ENCODE peak calls at places on chromosomes 13 and 19, in six cellular contexts. One of them, this sample, is unnamed.

GRCh38 chr13:48595330-48596127 is 58.2 kb upstream of the CYSLTR2 start:
- DNase-seq in foreskin fibroblast: peak
- DNase-seq in cardiac fibroblast: peak
- DNase-seq in mucosa of descending colon: peak
- DNase-seq in body of pancreas: peak
- DNase-seq in sigmoid colon: peak
- DNase-seq in this sample: peak

GRCh38 chr13:80931118-80931517 is 590.2 kb upstream of the SPRY2 start:
- DNase-seq in foreskin fibroblast: no peak
- DNase-seq in cardiac fibroblast: peak
- DNase-seq in mucosa of descending colon: no peak
- DNase-seq in body of pancreas: no peak
- DNase-seq in sigmoid colon: no peak
- DNase-seq in this sample: no peak

GRCh38 chr13:20776751-20777150 is 3.0 kb upstream of the EEF1AKMT1 start:
- DNase-seq in foreskin fibroblast: no peak
- DNase-seq in cardiac fibroblast: no peak
- DNase-seq in mucosa of descending colon: no peak
- DNase-seq in body of pancreas: no peak
- DNase-seq in sigmoid colon: no peak
- DNase-seq in this sample: no peak

GRCh38 chr13:98297043-98297442 is 120.0 kb upstream of the RNF113B start:
- DNase-seq in foreskin fibroblast: no peak
- DNase-seq in cardiac fibroblast: no peak
- DNase-seq in mucosa of descending colon: no peak
- DNase-seq in body of pancreas: no peak
- DNase-seq in sigmoid colon: no peak
- DNase-seq in this sample: no peak

GRCh38 chr19:49069026-49069425 is 3.5 kb downstream of the KCNA7 start:
- DNase-seq in foreskin fibroblast: no peak
- DNase-seq in cardiac fibroblast: peak
- DNase-seq in mucosa of descending colon: no peak
- DNase-seq in body of pancreas: no peak
- DNase-seq in sigmoid colon: no peak
- DNase-seq in this sample: no peak

GRCh38 chr19:49421039-49421877 is 2.0 kb downstream of the PTH2 start:
- DNase-seq in foreskin fibroblast: peak
- DNase-seq in cardiac fibroblast: peak
- DNase-seq in mucosa of descending colon: peak
- DNase-seq in body of pancreas: peak
- DNase-seq in sigmoid colon: no peak
- DNase-seq in this sample: no peak

GRCh38 chr13:72530471-72530870 is 197.0 kb downstream of the MZT1 start:
- DNase-seq in foreskin fibroblast: no peak
- DNase-seq in cardiac fibroblast: peak
- DNase-seq in mucosa of descending colon: no peak
- DNase-seq in body of pancreas: no peak
- DNase-seq in sigmoid colon: no peak
- DNase-seq in this sample: no peak

GRCh38 chr19:14347999-14348889 is 33.0 kb upstream of the ADGRE5 start:
- DNase-seq in foreskin fibroblast: peak
- DNase-seq in cardiac fibroblast: peak
- DNase-seq in mucosa of descending colon: peak
- DNase-seq in body of pancreas: peak
- DNase-seq in sigmoid colon: peak
- DNase-seq in this sample: no peak

GRCh38 chr19:35955881-35956634 is 19.9 kb downstream of the LRFN3 start:
- DNase-seq in foreskin fibroblast: no peak
- DNase-seq in cardiac fibroblast: no peak
- DNase-seq in mucosa of descending colon: no peak
- DNase-seq in body of pancreas: no peak
- DNase-seq in sigmoid colon: no peak
- DNase-seq in this sample: no peak

GRCh38 chr19:18120127-18120526 is 22.5 kb downstream of the MAST3 start:
- DNase-seq in foreskin fibroblast: no peak
- DNase-seq in cardiac fibroblast: no peak
- DNase-seq in mucosa of descending colon: no peak
- DNase-seq in body of pancreas: no peak
- DNase-seq in sigmoid colon: no peak
- DNase-seq in this sample: no peak

GRCh38 chr19:41910240-41910991 is 17.8 kb downstream of the ERFL start:
- DNase-seq in foreskin fibroblast: no peak
- DNase-seq in cardiac fibroblast: no peak
- DNase-seq in mucosa of descending colon: no peak
- DNase-seq in body of pancreas: no peak
- DNase-seq in sigmoid colon: no peak
- DNase-seq in this sample: no peak

GRCh38 chr19:50893047-50893737 is 18.0 kb downstream of the KLK4 start:
- DNase-seq in foreskin fibroblast: no peak
- DNase-seq in cardiac fibroblast: no peak
- DNase-seq in mucosa of descending colon: no peak
- DNase-seq in body of pancreas: no peak
- DNase-seq in sigmoid colon: no peak
- DNase-seq in this sample: no peak

GRCh38 chr19:20787766-20788165 is 11.7 kb downstream of the ZNF66 start:
- DNase-seq in foreskin fibroblast: no peak
- DNase-seq in cardiac fibroblast: peak
- DNase-seq in mucosa of descending colon: no peak
- DNase-seq in body of pancreas: no peak
- DNase-seq in sigmoid colon: no peak
- DNase-seq in this sample: no peak

GRCh38 chr19:13526552-13526951 is 20.3 kb upstream of the CACNA1A start:
- DNase-seq in foreskin fibroblast: no peak
- DNase-seq in cardiac fibroblast: peak
- DNase-seq in mucosa of descending colon: no peak
- DNase-seq in body of pancreas: no peak
- DNase-seq in sigmoid colon: no peak
- DNase-seq in this sample: no peak

GRCh38 chr19:47142779-47143178 is 12.1 kb downstream of the SAE1 start:
- DNase-seq in foreskin fibroblast: no peak
- DNase-seq in cardiac fibroblast: no peak
- DNase-seq in mucosa of descending colon: no peak
- DNase-seq in body of pancreas: no peak
- DNase-seq in sigmoid colon: no peak
- DNase-seq in this sample: no peak

GRCh38 chr13:110957181-110957884 is 42.5 kb upstream of the ANKRD10 start:
- DNase-seq in foreskin fibroblast: no peak
- DNase-seq in cardiac fibroblast: peak
- DNase-seq in mucosa of descending colon: no peak
- DNase-seq in body of pancreas: no peak
- DNase-seq in sigmoid colon: no peak
- DNase-seq in this sample: no peak

GRCh38 chr19:50328257-50329145 is 676 bp downstream of the KCNC3 start:
- DNase-seq in foreskin fibroblast: no peak
- DNase-seq in cardiac fibroblast: peak
- DNase-seq in mucosa of descending colon: peak
- DNase-seq in body of pancreas: peak
- DNase-seq in sigmoid colon: no peak
- DNase-seq in this sample: no peak

GRCh38 chr19:49335071-49335783 is at the start of gene CD37:
- DNase-seq in foreskin fibroblast: no peak
- DNase-seq in cardiac fibroblast: no peak
- DNase-seq in mucosa of descending colon: peak
- DNase-seq in body of pancreas: no peak
- DNase-seq in sigmoid colon: no peak
- DNase-seq in this sample: no peak

GRCh38 chr13:35917942-35918645 is 213.1 kb downstream of the DCLK1 start:
- DNase-seq in foreskin fibroblast: no peak
- DNase-seq in cardiac fibroblast: peak
- DNase-seq in mucosa of descending colon: no peak
- DNase-seq in body of pancreas: no peak
- DNase-seq in sigmoid colon: no peak
- DNase-seq in this sample: no peak

DNA sequence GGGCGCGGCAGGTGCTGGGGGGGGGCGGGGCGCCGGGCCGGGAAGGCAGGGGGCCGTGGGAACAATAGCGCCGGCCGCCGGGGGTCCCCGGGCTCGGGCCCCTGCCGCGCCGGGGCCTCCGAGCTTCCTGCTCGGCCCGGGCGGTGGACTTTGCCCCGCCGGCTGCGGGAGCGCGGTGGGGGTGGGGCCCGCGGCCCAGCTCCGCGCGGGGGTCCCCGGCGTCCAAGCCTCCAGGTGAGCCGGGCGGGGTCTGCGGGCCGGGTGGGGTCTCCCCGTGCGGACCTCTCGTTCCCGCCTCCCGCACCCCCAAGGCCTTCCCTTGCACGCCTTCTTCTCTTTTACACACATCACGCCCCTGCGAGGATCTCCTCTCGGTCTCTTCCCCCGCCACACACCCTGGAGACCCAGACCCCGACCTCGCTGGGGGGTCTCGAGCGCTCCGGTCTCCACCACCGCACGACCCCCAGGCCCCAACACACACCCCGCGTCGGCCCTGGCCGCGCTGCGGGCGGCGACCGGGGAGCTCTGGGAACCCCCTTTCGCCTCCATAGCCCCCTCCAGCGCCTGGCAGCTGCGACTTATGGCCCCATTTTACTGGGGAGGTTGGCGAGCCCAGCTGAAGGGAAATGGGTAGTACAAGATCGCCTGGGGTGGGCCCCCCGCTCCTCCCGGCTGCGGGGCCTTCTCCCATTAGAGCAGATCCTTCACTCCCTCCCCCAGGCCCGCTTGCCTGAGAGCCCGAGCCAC is 701 bp downstream of the CAMSAP3 start:
- DNase-seq in foreskin fibroblast: no peak
- DNase-seq in cardiac fibroblast: no peak
- DNase-seq in mucosa of descending colon: peak
- DNase-seq in body of pancreas: no peak
- DNase-seq in sigmoid colon: no peak
- DNase-seq in this sample: no peak
- H3K4me3 ChIP-seq in foreskin fibroblast: no peak
- H3K4me3 ChIP-seq in cardiac fibroblast: no peak
- H3K4me3 ChIP-seq in mucosa of descending colon: peak
- H3K4me3 ChIP-seq in body of pancreas: peak
- H3K4me3 ChIP-seq in sigmoid colon: no peak
- H3K4me3 ChIP-seq in this sample: no peak

DNA sequence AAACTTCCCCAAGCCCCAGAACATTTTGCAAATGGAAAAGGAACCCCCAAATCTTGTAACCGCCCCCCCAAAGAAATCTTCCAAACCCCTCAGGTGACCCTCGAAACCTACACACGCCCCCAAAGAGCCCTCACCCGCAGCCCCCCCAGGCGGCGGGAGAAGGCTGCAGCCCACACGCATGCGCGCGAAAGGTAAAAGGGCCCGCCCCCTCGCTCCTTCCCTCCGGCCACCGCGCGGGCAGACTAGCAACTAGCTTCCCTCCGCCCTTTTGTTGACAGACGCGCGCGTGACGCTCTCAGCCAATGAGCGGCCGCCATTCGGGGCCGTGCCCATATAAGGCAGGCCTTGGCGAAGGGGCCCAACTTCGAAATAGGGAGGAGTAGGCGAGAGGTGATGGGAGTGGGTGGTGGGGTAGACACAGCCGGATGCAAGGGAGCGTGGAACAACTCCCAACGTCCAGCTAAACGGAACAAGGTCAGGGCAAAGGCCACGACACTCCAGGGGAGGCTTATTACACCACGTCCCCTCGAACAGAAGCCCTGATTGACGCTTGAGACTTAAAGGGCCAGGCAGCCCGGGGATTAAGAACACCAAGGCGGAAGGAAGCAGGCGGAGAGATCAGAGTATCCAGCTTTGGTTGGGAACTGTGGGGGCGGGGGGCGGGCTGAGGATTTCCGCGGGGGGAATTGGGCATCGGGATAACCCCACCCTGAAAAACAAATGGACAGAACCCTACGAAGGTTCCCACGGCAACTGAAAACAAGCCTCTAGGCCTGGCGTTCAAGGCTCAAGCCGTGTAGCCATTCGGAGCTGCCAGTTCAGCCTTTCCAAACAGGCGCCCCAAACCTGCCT is 13.3 kb downstream of the FBXO46 start:
- DNase-seq in foreskin fibroblast: peak
- DNase-seq in cardiac fibroblast: peak
- DNase-seq in mucosa of descending colon: peak
- DNase-seq in body of pancreas: peak
- DNase-seq in sigmoid colon: peak
- DNase-seq in this sample: peak
- TF ChIP-seq CTCF in foreskin fibroblast: peak
- TF ChIP-seq CTCF in cardiac fibroblast: peak
- TF ChIP-seq CTCF in mucosa of descending colon: no peak
- TF ChIP-seq CTCF in body of pancreas: no peak
- TF ChIP-seq CTCF in sigmoid colon: peak
- TF ChIP-seq CTCF in this sample: peak

DNA sequence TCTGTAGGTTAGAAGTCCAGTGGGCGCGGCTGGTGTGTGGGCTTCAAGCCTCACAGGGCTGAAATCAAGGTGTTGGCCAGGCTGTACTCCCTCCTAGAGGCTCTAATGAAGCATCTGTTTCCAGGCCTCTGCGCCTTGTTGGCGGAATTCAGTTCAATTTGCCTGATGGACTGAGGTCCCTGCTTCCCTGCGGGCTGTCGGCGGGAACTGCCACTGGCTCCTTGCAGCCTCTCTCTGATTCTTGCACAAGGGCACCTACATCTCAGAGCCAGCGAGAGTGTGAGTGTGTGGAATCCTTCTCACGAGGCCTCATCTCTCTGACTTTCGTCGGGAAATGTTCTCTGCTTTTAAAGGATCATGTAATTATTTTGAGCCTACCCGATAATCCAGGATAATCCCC is 128.6 kb downstream of the DLEU7 start:
- DNase-seq in foreskin fibroblast: no peak
- DNase-seq in cardiac fibroblast: no peak
- DNase-seq in mucosa of descending colon: no peak
- DNase-seq in body of pancreas: no peak
- DNase-seq in sigmoid colon: no peak
- DNase-seq in this sample: no peak
- H3K4me3 ChIP-seq in foreskin fibroblast: no peak
- H3K4me3 ChIP-seq in cardiac fibroblast: no peak
- H3K4me3 ChIP-seq in mucosa of descending colon: no peak
- H3K4me3 ChIP-seq in body of pancreas: no peak
- H3K4me3 ChIP-seq in sigmoid colon: no peak
- H3K4me3 ChIP-seq in this sample: no peak

DNA sequence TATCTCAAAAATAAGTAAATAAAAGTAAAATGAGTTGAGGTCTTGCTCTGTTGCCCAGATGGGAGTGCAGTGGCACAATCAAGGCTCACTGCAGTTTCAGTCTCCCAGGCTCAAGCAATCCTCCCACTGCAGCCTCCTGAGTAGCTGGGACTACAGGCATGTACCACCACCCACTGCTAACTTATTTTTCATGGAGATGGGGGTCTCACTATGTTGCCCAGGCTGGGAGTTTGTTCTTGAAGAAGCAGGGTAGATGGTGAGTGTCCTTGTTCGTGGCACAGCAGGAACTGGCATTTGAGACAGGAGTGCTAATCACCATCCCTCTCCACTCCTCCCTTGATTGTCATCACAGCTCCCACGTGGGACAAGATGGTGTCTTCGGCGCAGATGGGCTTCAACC is 3.5 kb downstream of the NLRP2 start:
- DNase-seq in foreskin fibroblast: no peak
- DNase-seq in cardiac fibroblast: no peak
- DNase-seq in mucosa of descending colon: no peak
- DNase-seq in body of pancreas: no peak
- DNase-seq in sigmoid colon: no peak
- DNase-seq in this sample: no peak
- TF ChIP-seq CTCF in foreskin fibroblast: no peak
- TF ChIP-seq CTCF in cardiac fibroblast: no peak
- TF ChIP-seq CTCF in mucosa of descending colon: no peak
- TF ChIP-seq CTCF in body of pancreas: no peak
- TF ChIP-seq CTCF in sigmoid colon: no peak
- TF ChIP-seq CTCF in this sample: no peak

This sample was measured in AG09309.